ENCODE peak calls at places on chromosome 4, in five cellular contexts. S is brain microvascular endothelial cell, C is breast epithelium, U is heart left ventricle, B is WERI-Rb-1. F is an unnamed sample.

GRCh38 chr4:126647756-126648396 is 984.9 kb upstream of the INTU start:
- DNase-seq in U (no peak), B (no peak), C (no peak), S (no peak), F (no peak)

GRCh38 chr4:105644270-105644669 is 64.2 kb downstream of the INTS12 start:
- DNase-seq in B (no peak), S (no peak), C (no peak), U (no peak), F (no peak)

GRCh38 chr4:72931346-72931745 is 138.2 kb downstream of the COX18 start:
- DNase-seq in C (no peak), B (no peak), U (no peak), S (no peak), F (no peak)

GRCh38 chr4:81723044-81723884 is 251.6 kb upstream of the RASGEF1B start:
- DNase-seq in C (no peak), B (no peak), U (no peak), S (no peak), F (no peak)

GRCh38 chr4:57374866-57375595 is 264.8 kb upstream of the IGFBP7 start:
- DNase-seq in S (peak; percentile 12), B (no peak), U (no peak), C (no peak), F (no peak)

GRCh38 chr4:84597450-84597849 is 14.5 kb downstream of the CDS1 start:
- DNase-seq in U (no peak), B (no peak), S (no peak), C (no peak), F (no peak)

GRCh38 chr4:56049428-56050212 is 100.9 kb downstream of the CEP135 start:
- DNase-seq in S (peak; percentile 10), B (peak; percentile 50), U (no peak), C (no peak), F (no peak)

GRCh38 chr4:105963461-105964400 is 68.5 kb downstream of the NPNT start:
- DNase-seq in S (no peak), B (no peak), U (no peak), C (no peak), F (no peak)

GRCh38 chr4:15495621-15496020 is 25.9 kb downstream of the CC2D2A start:
- DNase-seq in U (no peak), B (no peak), C (no peak), S (no peak), F (no peak)

GRCh38 chr4:680091-680490 is 5.7 kb downstream of the MYL5 start:
- DNase-seq in U (no peak), C (no peak), B (no peak), S (no peak), F (no peak)

GRCh38 chr4:169202143-169202699 is 68.5 kb downstream of the SH3RF1 start:
- DNase-seq in C (no peak), S (no peak), B (no peak), U (no peak), F (no peak)

GRCh38 chr4:114043116-114043515 is 63.7 kb upstream of the ARSJ start:
- DNase-seq in S (no peak), U (no peak), C (no peak), B (no peak), F (no peak)

GRCh38 chr4:2698951-2699505 is 57.1 kb downstream of the TNIP2 start:
- DNase-seq in U (no peak), S (no peak), C (no peak), B (no peak), F (no peak)

GRCh38 chr4:5783486-5783885 is 72.5 kb downstream of the EVC start:
- DNase-seq in B (no peak), S (no peak), U (peak; percentile 13), C (no peak), F (peak; percentile 15)

GRCh38 chr4:32025840-32026459 is 1305.8 kb downstream of the PCDH7 start:
- DNase-seq in S (peak; percentile 3), U (no peak), C (no peak), B (no peak), F (no peak)

GRCh38 chr4:184053476-184053875 is 148.4 kb downstream of the STOX2 start:
- DNase-seq in B (no peak), S (no peak), U (no peak), C (no peak), F (no peak)

GRCh38 chr4:15341022-15341732 is 86.7 kb upstream of the C1QTNF7 start:
- DNase-seq in B (peak; percentile 10), S (no peak), U (no peak), C (no peak), F (no peak)

GRCh38 chr4:62470020-62470419 is 1269.9 kb downstream of the ADGRL3 start:
- DNase-seq in U (no peak), S (no peak), C (no peak), B (no peak), F (no peak)

GRCh38 chr4:6620296-6620695 is 20.2 kb upstream of the MRFAP1 start:
- DNase-seq in U (no peak), B (no peak), S (no peak), C (no peak), F (no peak)

GRCh38 chr4:41154814-41155177 is 59.5 kb downstream of the APBB2 start:
- DNase-seq in C (no peak), B (no peak), S (no peak), U (no peak), F (peak; percentile 82)

GRCh38 chr4:102736636-102737549 is 23.9 kb downstream of the MANBA start:
- DNase-seq in S (no peak), C (no peak), U (no peak), B (no peak), F (no peak)

GRCh38 chr4:169841776-169842175 is 84.0 kb upstream of the HPF1 start:
- DNase-seq in U (no peak), C (no peak), B (no peak), S (no peak), F (no peak)

GRCh38 chr4:101515099-101515498 is 167.8 kb upstream of the PPP3CA start:
- DNase-seq in S (no peak), U (no peak), C (no peak), B (no peak), F (no peak)

GRCh38 chr4:40197879-40198689 is 1.3 kb downstream of the RHOH start:
- DNase-seq in C (no peak), S (no peak), U (no peak), B (no peak), F (no peak)

GRCh38 chr4:188781655-188782054 is 642.4 kb downstream of the TRIML1 start:
- DNase-seq in C (no peak), B (peak; percentile 19), S (peak; percentile 27), U (no peak), F (no peak)

GRCh38 chr4:81207793-81208192 is 7.2 kb downstream of the PRKG2 start:
- DNase-seq in B (no peak), U (no peak), S (peak; percentile 50), C (no peak), F (no peak)

GRCh38 chr4:115664285-115664684 is 550.9 kb upstream of the NDST4 start:
- DNase-seq in C (no peak), U (no peak), S (no peak), B (peak; percentile 96), F (no peak)

GRCh38 chr4:154329939-154330338 is 161.7 kb downstream of the DCHS2 start:
- DNase-seq in B (no peak), C (no peak), U (no peak), S (no peak), F (no peak)

GRCh38 chr4:154335588-154335987 is 156.0 kb downstream of the DCHS2 start:
- DNase-seq in S (no peak), U (no peak), B (no peak), C (no peak), F (no peak)

GRCh38 chr4:154329268-154329858 is 162.2 kb downstream of the DCHS2 start:
- DNase-seq in S (no peak), B (no peak), C (no peak), U (no peak), F (no peak)

GRCh38 chr4:154328030-154328429 is 163.6 kb downstream of the DCHS2 start:
- DNase-seq in S (no peak), B (no peak), C (no peak), U (no peak), F (no peak)

DNA sequence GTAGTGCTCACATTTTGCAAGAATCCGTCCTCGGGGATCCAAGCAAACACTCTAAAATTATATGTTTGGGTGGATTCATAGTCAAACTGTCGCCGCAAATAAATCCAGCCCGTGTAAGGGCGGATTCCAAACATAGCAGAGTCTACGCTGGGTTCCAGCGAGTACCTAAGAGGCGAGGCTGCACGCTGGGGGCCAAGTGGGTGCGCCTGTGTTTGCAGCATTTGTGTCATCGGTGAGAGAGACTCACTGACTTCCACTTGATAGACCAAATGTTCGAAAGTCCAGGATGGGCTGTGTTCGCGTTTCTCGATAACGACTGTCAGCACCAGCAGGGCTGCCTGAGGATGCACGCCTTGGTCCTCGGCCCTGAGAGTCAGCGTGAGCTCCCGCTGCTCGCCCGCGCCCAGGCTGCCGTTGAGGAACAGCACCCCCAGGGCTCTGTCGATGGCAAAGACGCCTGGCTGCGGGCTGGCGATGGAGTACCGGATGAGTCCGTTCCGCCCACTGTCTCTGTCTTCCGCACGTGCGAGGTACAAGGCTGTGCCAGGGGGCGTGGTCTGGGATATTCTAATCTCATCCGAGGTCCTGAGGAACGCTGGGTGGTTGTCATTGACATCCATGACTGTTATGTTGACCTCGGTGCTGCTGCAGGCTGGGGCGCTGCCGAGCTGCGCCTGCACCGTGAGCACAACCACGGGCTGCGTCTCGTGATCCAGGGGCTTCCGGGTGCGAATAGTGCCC is 158.7 kb downstream of the DCHS2 start:
- DNase-seq in B (peak; percentile 86), U (no peak), S (peak; percentile 9), C (no peak), F (no peak)
- TF ChIP-seq CTCF in B (peak; percentile 35), U (no peak), S (no peak), C (no peak), F (peak; percentile 17)

GRCh38 chr4:118270492-118270891 is 82.3 kb downstream of the PRSS12 start:
- DNase-seq in B (no peak), U (no peak), C (no peak), S (no peak), F (no peak)
- TF ChIP-seq CTCF in B (peak; percentile 28), U (peak; percentile 53), C (peak; percentile 47), S (peak; percentile 14), F (peak; percentile 29)

DNA sequence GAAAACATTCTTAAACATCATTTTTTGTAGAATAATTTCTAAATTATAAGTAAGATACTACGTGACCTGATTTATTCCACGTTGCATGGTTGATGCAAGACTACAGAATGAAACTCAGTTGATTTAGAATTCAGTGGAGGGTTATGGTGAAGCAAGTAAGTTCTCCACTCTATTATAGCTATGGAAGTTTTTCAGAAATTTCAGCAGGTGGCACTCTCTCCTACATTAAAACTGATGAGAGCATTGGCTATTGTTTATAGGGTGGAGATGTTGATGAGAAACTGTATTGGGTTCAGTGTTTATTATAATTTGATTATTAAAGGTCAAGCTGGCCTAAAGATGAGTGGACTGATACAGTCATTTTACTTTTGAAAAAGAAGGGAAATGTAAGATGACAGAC is 88.0 kb downstream of the FNIP2 start:
- DNase-seq in B (no peak), C (no peak), S (no peak), U (no peak), F (no peak)
- TF ChIP-seq CTCF in B (peak; percentile 38), C (peak; percentile 54), S (peak; percentile 44), U (peak; percentile 59), F (peak; percentile 39)

GRCh38 chr4:143335979-143336827 is 473 bp upstream of the GAB1 start:
- DNase-seq in S (peak; percentile 82), U (peak; percentile 92), B (peak; percentile 95), C (peak; percentile 88), F (peak; percentile 92)
- TF ChIP-seq CTCF in S (peak; percentile 37), U (no peak), B (no peak), C (no peak), F (no peak)

DNA sequence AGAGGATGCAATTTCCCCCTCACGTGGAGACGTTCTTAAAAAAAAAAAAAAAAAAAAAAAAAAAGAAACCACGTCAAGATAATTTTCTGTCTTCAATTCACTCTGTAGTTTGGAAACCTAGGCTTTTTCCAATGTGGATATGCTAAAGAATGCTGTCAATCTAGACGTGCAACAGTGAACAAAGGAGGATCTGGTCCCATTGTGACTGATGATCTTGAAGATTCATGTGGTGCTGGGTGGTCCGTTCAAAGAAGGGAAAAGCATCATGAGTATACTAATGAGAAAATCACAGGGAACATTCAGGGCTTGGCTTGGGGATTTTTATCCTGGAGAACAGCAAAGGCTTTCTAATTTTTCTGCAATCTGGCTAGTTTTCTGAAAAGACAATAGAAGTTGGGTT is 440.8 kb upstream of the HS3ST1 start:
- DNase-seq in S (no peak), U (no peak), B (no peak), C (no peak), F (no peak)
- TF ChIP-seq CTCF in S (no peak), U (no peak), B (no peak), C (no peak), F (no peak)